ENCODE peak calls at places on chromosome 1, in four cellular contexts. S is tibial artery, U is RWPE1, X is PC-3. P is an unnamed sample.

GRCh38 chr1:20343149-20343936 is 52.7 kb downstream of the VWA5B1 start:
- DNase-seq in S (no peak), U (peak), X (no peak), P (no peak)

GRCh38 chr1:165834229-165834628 is 6.8 kb downstream of the UCK2 start:
- DNase-seq in S (no peak), U (no peak), X (no peak), P (no peak)

GRCh38 chr1:26705788-26706237 is 10.0 kb downstream of the ARID1A start:
- DNase-seq in S (no peak), U (peak), X (peak), P (no peak)

GRCh38 chr1:67674260-67675011 is 10.6 kb upstream of the GADD45A start:
- DNase-seq in S (no peak), U (no peak), X (no peak), P (no peak)

GRCh38 chr1:58626293-58626692 is 49.2 kb upstream of the TACSTD2 start:
- DNase-seq in S (no peak), U (no peak), X (no peak), P (no peak)

GRCh38 chr1:108843390-108844188 is 13.3 kb downstream of the AKNAD1 start:
- DNase-seq in S (no peak), U (no peak), X (no peak), P (no peak)

GRCh38 chr1:213326666-213327317 is 275.8 kb downstream of the RPS6KC1 start:
- DNase-seq in S (peak), U (no peak), X (no peak), P (no peak)

GRCh38 chr1:108746382-108747127 is at the start of gene STXBP3:
- DNase-seq in S (peak), U (peak), X (peak), P (peak)

GRCh38 chr1:1304331-1305299 is 3.1 kb downstream of the ACAP3 start:
- DNase-seq in S (peak), U (peak), X (no peak), P (peak)

GRCh38 chr1:18532390-18533170 is 51.9 kb downstream of the KLHDC7A start:
- DNase-seq in S (no peak), U (no peak), X (no peak), P (no peak)

GRCh38 chr1:43821471-43821870 is 112.1 kb upstream of the ARTN start:
- DNase-seq in S (no peak), U (no peak), X (peak), P (no peak)

GRCh38 chr1:40861227-40862003 is 748 bp downstream of the CITED4 start:
- DNase-seq in S (peak), U (peak), X (no peak), P (no peak)

GRCh38 chr1:9426291-9426711 is 113.0 kb upstream of the SLC25A33 start:
- DNase-seq in S (no peak), U (no peak), X (no peak), P (no peak)

GRCh38 chr1:117661027-117661426 is 55.2 kb downstream of the TENT5C start:
- DNase-seq in S (no peak), U (no peak), X (no peak), P (no peak)

GRCh38 chr1:180811886-180812285 is 100.8 kb upstream of the KIAA1614 start:
- DNase-seq in S (no peak), U (no peak), X (no peak), P (no peak)

GRCh38 chr1:166343276-166343675 is 176.5 kb upstream of the FAM78B start:
- DNase-seq in S (no peak), U (no peak), X (no peak), P (no peak)

GRCh38 chr1:161722406-161722805 is 1.1 kb downstream of the FCRLB start:
- DNase-seq in S (no peak), U (no peak), X (no peak), P (no peak)
- H3K27ac ChIP-seq in S (no peak), U (no peak), X (peak), P (peak)

GRCh38 chr1:54297596-54298283 is 97.8 kb downstream of the MRPL37 start:
- DNase-seq in S (no peak), U (no peak), X (no peak), P (no peak)
- H3K27ac ChIP-seq in S (peak), U (peak), X (no peak), P (no peak)

GRCh38 chr1:8019229-8019620 is 6.9 kb downstream of the ERRFI1 start:
- DNase-seq in S (no peak), U (no peak), X (no peak), P (no peak)
- H3K27ac ChIP-seq in S (peak), U (no peak), X (peak), P (peak)

GRCh38 chr1:230072296-230072695 is 5.3 kb downstream of the GALNT2 start:
- DNase-seq in S (no peak), U (no peak), X (no peak), P (no peak)
- H3K27ac ChIP-seq in S (no peak), U (peak), X (peak), P (no peak)

DNA sequence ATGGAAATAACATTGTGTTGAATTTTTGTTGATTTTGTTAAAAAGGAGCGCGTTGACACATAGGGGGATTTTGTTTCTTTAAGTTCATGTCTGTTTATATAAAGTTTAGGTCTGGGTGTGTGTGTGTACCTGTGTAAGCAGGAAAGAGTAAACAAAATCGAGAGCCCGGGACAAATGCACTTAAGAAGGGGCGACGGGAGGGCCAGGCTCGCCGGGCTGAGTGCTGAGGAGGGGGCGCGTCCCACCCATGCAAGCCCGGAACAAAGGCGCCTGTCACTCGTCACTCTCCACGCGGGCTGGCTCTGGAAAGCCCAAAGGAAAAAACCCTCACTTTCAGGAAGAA is 28.8 kb upstream of the TRIM17 start:
- DNase-seq in S (no peak), U (no peak), X (no peak), P (no peak)
- H3K27ac ChIP-seq in S (no peak), U (no peak), X (no peak), P (no peak)